ENCODE peak calls at places on chromosome 6, in ten cellular contexts. One of them, this sample, is unnamed.

GRCh38 chr6:151806757-151807512 is 547 bp upstream of the ESR1 start:
- DNase-seq in ecto neural progenitor cell: no peak
- DNase-seq in KBM-7: peak
- DNase-seq in aorta: no peak
- DNase-seq in endodermal cell: no peak
- DNase-seq in smooth muscle cell of the brain vasculature: no peak
- DNase-seq in fibroblast of the aortic adventitia: peak
- DNase-seq in T-helper 1 cell: no peak
- DNase-seq in Daoy: peak
- DNase-seq in left ventricle myocardium inferior: no peak
- DNase-seq in this sample: no peak

GRCh38 chr6:46715106-46715505 is 20.1 kb downstream of the PLA2G7 start:
- DNase-seq in ecto neural progenitor cell: no peak
- DNase-seq in KBM-7: no peak
- DNase-seq in aorta: no peak
- DNase-seq in endodermal cell: no peak
- DNase-seq in smooth muscle cell of the brain vasculature: no peak
- DNase-seq in fibroblast of the aortic adventitia: no peak
- DNase-seq in T-helper 1 cell: no peak
- DNase-seq in Daoy: peak
- DNase-seq in left ventricle myocardium inferior: no peak
- DNase-seq in this sample: no peak

GRCh38 chr6:116511424-116512131 is at the start of gene CALHM5:
- DNase-seq in ecto neural progenitor cell: no peak
- DNase-seq in KBM-7: no peak
- DNase-seq in aorta: peak
- DNase-seq in endodermal cell: peak
- DNase-seq in smooth muscle cell of the brain vasculature: peak
- DNase-seq in fibroblast of the aortic adventitia: peak
- DNase-seq in T-helper 1 cell: no peak
- DNase-seq in Daoy: peak
- DNase-seq in left ventricle myocardium inferior: peak
- DNase-seq in this sample: peak

GRCh38 chr6:20680697-20681165 is 146.5 kb downstream of the CDKAL1 start:
- DNase-seq in ecto neural progenitor cell: no peak
- DNase-seq in KBM-7: no peak
- DNase-seq in aorta: no peak
- DNase-seq in endodermal cell: no peak
- DNase-seq in smooth muscle cell of the brain vasculature: no peak
- DNase-seq in fibroblast of the aortic adventitia: peak
- DNase-seq in T-helper 1 cell: no peak
- DNase-seq in Daoy: no peak
- DNase-seq in left ventricle myocardium inferior: no peak
- DNase-seq in this sample: no peak

GRCh38 chr6:15073344-15073789 is 172.5 kb upstream of the JARID2 start:
- DNase-seq in ecto neural progenitor cell: no peak
- DNase-seq in KBM-7: no peak
- DNase-seq in aorta: no peak
- DNase-seq in endodermal cell: no peak
- DNase-seq in smooth muscle cell of the brain vasculature: no peak
- DNase-seq in fibroblast of the aortic adventitia: no peak
- DNase-seq in T-helper 1 cell: no peak
- DNase-seq in Daoy: peak
- DNase-seq in left ventricle myocardium inferior: no peak
- DNase-seq in this sample: no peak

GRCh38 chr6:43496370-43497128 is 13.6 kb downstream of the LRRC73 start:
- DNase-seq in ecto neural progenitor cell: no peak
- DNase-seq in KBM-7: no peak
- DNase-seq in aorta: peak
- DNase-seq in endodermal cell: peak
- DNase-seq in smooth muscle cell of the brain vasculature: no peak
- DNase-seq in fibroblast of the aortic adventitia: peak
- DNase-seq in T-helper 1 cell: no peak
- DNase-seq in Daoy: peak
- DNase-seq in left ventricle myocardium inferior: no peak
- DNase-seq in this sample: peak

GRCh38 chr6:100455230-100456124 is 9.2 kb downstream of the SIM1 start:
- DNase-seq in ecto neural progenitor cell: peak
- DNase-seq in KBM-7: no peak
- DNase-seq in aorta: peak
- DNase-seq in endodermal cell: peak
- DNase-seq in smooth muscle cell of the brain vasculature: no peak
- DNase-seq in fibroblast of the aortic adventitia: no peak
- DNase-seq in T-helper 1 cell: no peak
- DNase-seq in Daoy: no peak
- DNase-seq in left ventricle myocardium inferior: no peak
- DNase-seq in this sample: no peak

GRCh38 chr6:35181313-35181932 is 32.3 kb upstream of the SCUBE3 start:
- DNase-seq in ecto neural progenitor cell: no peak
- DNase-seq in KBM-7: no peak
- DNase-seq in aorta: no peak
- DNase-seq in endodermal cell: no peak
- DNase-seq in smooth muscle cell of the brain vasculature: peak
- DNase-seq in fibroblast of the aortic adventitia: peak
- DNase-seq in T-helper 1 cell: no peak
- DNase-seq in Daoy: peak
- DNase-seq in left ventricle myocardium inferior: no peak
- DNase-seq in this sample: no peak

GRCh38 chr6:111418971-111419693 is 63.9 kb downstream of the REV3L start:
- DNase-seq in ecto neural progenitor cell: no peak
- DNase-seq in KBM-7: no peak
- DNase-seq in aorta: no peak
- DNase-seq in endodermal cell: no peak
- DNase-seq in smooth muscle cell of the brain vasculature: peak
- DNase-seq in fibroblast of the aortic adventitia: peak
- DNase-seq in T-helper 1 cell: no peak
- DNase-seq in Daoy: peak
- DNase-seq in left ventricle myocardium inferior: no peak
- DNase-seq in this sample: no peak

GRCh38 chr6:139308936-139309603 is 17.3 kb upstream of the TXLNB start:
- DNase-seq in ecto neural progenitor cell: no peak
- DNase-seq in KBM-7: no peak
- DNase-seq in aorta: no peak
- DNase-seq in endodermal cell: no peak
- DNase-seq in smooth muscle cell of the brain vasculature: no peak
- DNase-seq in fibroblast of the aortic adventitia: peak
- DNase-seq in T-helper 1 cell: no peak
- DNase-seq in Daoy: peak
- DNase-seq in left ventricle myocardium inferior: no peak
- DNase-seq in this sample: no peak

GRCh38 chr6:97626586-97627441 is 343.8 kb upstream of the MMS22L start:
- DNase-seq in ecto neural progenitor cell: no peak
- DNase-seq in KBM-7: no peak
- DNase-seq in aorta: no peak
- DNase-seq in endodermal cell: no peak
- DNase-seq in smooth muscle cell of the brain vasculature: no peak
- DNase-seq in fibroblast of the aortic adventitia: peak
- DNase-seq in T-helper 1 cell: no peak
- DNase-seq in Daoy: peak
- DNase-seq in left ventricle myocardium inferior: no peak
- DNase-seq in this sample: peak

GRCh38 chr6:87982134-87982533 is 65.5 kb upstream of the SPACA1 start:
- DNase-seq in ecto neural progenitor cell: no peak
- DNase-seq in KBM-7: no peak
- DNase-seq in aorta: no peak
- DNase-seq in endodermal cell: no peak
- DNase-seq in smooth muscle cell of the brain vasculature: no peak
- DNase-seq in fibroblast of the aortic adventitia: no peak
- DNase-seq in T-helper 1 cell: no peak
- DNase-seq in Daoy: no peak
- DNase-seq in left ventricle myocardium inferior: no peak
- DNase-seq in this sample: no peak

GRCh38 chr6:1067346-1067745 is 244.6 kb upstream of the FOXQ1 start:
- DNase-seq in ecto neural progenitor cell: no peak
- DNase-seq in KBM-7: no peak
- DNase-seq in aorta: no peak
- DNase-seq in endodermal cell: no peak
- DNase-seq in smooth muscle cell of the brain vasculature: no peak
- DNase-seq in fibroblast of the aortic adventitia: no peak
- DNase-seq in T-helper 1 cell: no peak
- DNase-seq in Daoy: no peak
- DNase-seq in left ventricle myocardium inferior: no peak
- DNase-seq in this sample: no peak

GRCh38 chr6:158610319-158610968 is 34.1 kb downstream of the DYNLT1 start:
- DNase-seq in ecto neural progenitor cell: no peak
- DNase-seq in KBM-7: no peak
- DNase-seq in aorta: no peak
- DNase-seq in endodermal cell: peak
- DNase-seq in smooth muscle cell of the brain vasculature: no peak
- DNase-seq in fibroblast of the aortic adventitia: no peak
- DNase-seq in T-helper 1 cell: no peak
- DNase-seq in Daoy: no peak
- DNase-seq in left ventricle myocardium inferior: no peak
- DNase-seq in this sample: no peak

GRCh38 chr6:72857791-72858190 is 235.9 kb downstream of the KCNQ5 start:
- DNase-seq in ecto neural progenitor cell: no peak
- DNase-seq in KBM-7: no peak
- DNase-seq in aorta: no peak
- DNase-seq in endodermal cell: no peak
- DNase-seq in smooth muscle cell of the brain vasculature: no peak
- DNase-seq in fibroblast of the aortic adventitia: peak
- DNase-seq in T-helper 1 cell: no peak
- DNase-seq in Daoy: no peak
- DNase-seq in left ventricle myocardium inferior: no peak
- DNase-seq in this sample: no peak

GRCh38 chr6:79421707-79422484 is 115.3 kb downstream of the LCA5 start:
- DNase-seq in ecto neural progenitor cell: no peak
- DNase-seq in KBM-7: no peak
- DNase-seq in aorta: no peak
- DNase-seq in endodermal cell: no peak
- DNase-seq in smooth muscle cell of the brain vasculature: peak
- DNase-seq in fibroblast of the aortic adventitia: peak
- DNase-seq in T-helper 1 cell: no peak
- DNase-seq in Daoy: peak
- DNase-seq in left ventricle myocardium inferior: no peak
- DNase-seq in this sample: no peak

GRCh38 chr6:159104931-159105330 is 60.1 kb upstream of the TAGAP start:
- DNase-seq in ecto neural progenitor cell: no peak
- DNase-seq in KBM-7: no peak
- DNase-seq in aorta: no peak
- DNase-seq in endodermal cell: peak
- DNase-seq in smooth muscle cell of the brain vasculature: no peak
- DNase-seq in fibroblast of the aortic adventitia: no peak
- DNase-seq in T-helper 1 cell: no peak
- DNase-seq in Daoy: no peak
- DNase-seq in left ventricle myocardium inferior: no peak
- DNase-seq in this sample: no peak

GRCh38 chr6:41073968-41074691 is 1.4 kb downstream of the NFYA start:
- DNase-seq in ecto neural progenitor cell: no peak
- DNase-seq in KBM-7: peak
- DNase-seq in aorta: no peak
- DNase-seq in endodermal cell: no peak
- DNase-seq in smooth muscle cell of the brain vasculature: no peak
- DNase-seq in fibroblast of the aortic adventitia: peak
- DNase-seq in T-helper 1 cell: no peak
- DNase-seq in Daoy: peak
- DNase-seq in left ventricle myocardium inferior: no peak
- DNase-seq in this sample: no peak

GRCh38 chr6:130600880-130601341 is 226.3 kb upstream of the SMLR1 start:
- DNase-seq in ecto neural progenitor cell: no peak
- DNase-seq in KBM-7: no peak
- DNase-seq in aorta: no peak
- DNase-seq in endodermal cell: no peak
- DNase-seq in smooth muscle cell of the brain vasculature: no peak
- DNase-seq in fibroblast of the aortic adventitia: peak
- DNase-seq in T-helper 1 cell: no peak
- DNase-seq in Daoy: no peak
- DNase-seq in left ventricle myocardium inferior: no peak
- DNase-seq in this sample: no peak

GRCh38 chr6:48136856-48137255 is 25.9 kb upstream of the PTCHD4 start:
- DNase-seq in ecto neural progenitor cell: no peak
- DNase-seq in KBM-7: no peak
- DNase-seq in aorta: no peak
- DNase-seq in endodermal cell: no peak
- DNase-seq in smooth muscle cell of the brain vasculature: no peak
- DNase-seq in fibroblast of the aortic adventitia: peak
- DNase-seq in T-helper 1 cell: no peak
- DNase-seq in Daoy: no peak
- DNase-seq in left ventricle myocardium inferior: no peak
- DNase-seq in this sample: no peak

GRCh38 chr6:143015300-143015706 is 45.4 kb upstream of the AIG1 start:
- DNase-seq in ecto neural progenitor cell: no peak
- DNase-seq in KBM-7: no peak
- DNase-seq in aorta: no peak
- DNase-seq in endodermal cell: no peak
- DNase-seq in smooth muscle cell of the brain vasculature: no peak
- DNase-seq in fibroblast of the aortic adventitia: no peak
- DNase-seq in T-helper 1 cell: no peak
- DNase-seq in Daoy: no peak
- DNase-seq in left ventricle myocardium inferior: no peak
- DNase-seq in this sample: no peak

GRCh38 chr6:56370127-56370540 is 122.8 kb upstream of the COL21A1 start:
- DNase-seq in ecto neural progenitor cell: peak
- DNase-seq in KBM-7: no peak
- DNase-seq in aorta: peak
- DNase-seq in endodermal cell: peak
- DNase-seq in smooth muscle cell of the brain vasculature: no peak
- DNase-seq in fibroblast of the aortic adventitia: peak
- DNase-seq in T-helper 1 cell: no peak
- DNase-seq in Daoy: peak
- DNase-seq in left ventricle myocardium inferior: peak
- DNase-seq in this sample: peak

GRCh38 chr6:148658701-148659100 is 88.1 kb upstream of the UST start:
- DNase-seq in ecto neural progenitor cell: no peak
- DNase-seq in KBM-7: no peak
- DNase-seq in aorta: no peak
- DNase-seq in endodermal cell: no peak
- DNase-seq in smooth muscle cell of the brain vasculature: no peak
- DNase-seq in fibroblast of the aortic adventitia: no peak
- DNase-seq in T-helper 1 cell: no peak
- DNase-seq in Daoy: no peak
- DNase-seq in left ventricle myocardium inferior: no peak
- DNase-seq in this sample: no peak

GRCh38 chr6:2884817-2885216 is 18.3 kb downstream of the SERPINB9 start:
- DNase-seq in ecto neural progenitor cell: no peak
- DNase-seq in KBM-7: peak
- DNase-seq in aorta: no peak
- DNase-seq in endodermal cell: no peak
- DNase-seq in smooth muscle cell of the brain vasculature: no peak
- DNase-seq in fibroblast of the aortic adventitia: no peak
- DNase-seq in T-helper 1 cell: no peak
- DNase-seq in Daoy: no peak
- DNase-seq in left ventricle myocardium inferior: no peak
- DNase-seq in this sample: no peak

This sample was measured in left ventricle myocardium superior.